ENCODE peak calls at places on chromosomes 13 and 19, in ten cellular contexts. J is fibroblast of lung; V is NCI-H69; I is right cardiac atrium; Z is activated CD4-positive, alpha-beta T cell treated with anti-CD3 and anti-CD28 coated beads, Interleukin-2, amount 50 U/mL, for 48 hours; H is stimulated activated CD4-positive, alpha-beta T cell treated with anti-CD3 and anti-CD28 coated beads, Interleukin-1b, Interleukin-23, amount 100 ng/mL, for 1 hour; N is left ventricle myocardium superior; A is NT2/D1; Y is HFF-Myc; W is sigmoid colon. X is an unnamed sample.

GRCh38 chr19:37961198-37961597 is 54.2 kb downstream of the SIPA1L3 start:
- DNase-seq in J (no peak), Y (no peak), V (no peak), H (no peak), N (no peak), Z (no peak), W (no peak), I (no peak), A (no peak), X (no peak)

GRCh38 chr13:95099541-95099940 is 201.7 kb downstream of the ABCC4 start:
- DNase-seq in I (no peak), A (no peak), Z (no peak), W (no peak), V (no peak), J (peak), N (no peak), Y (no peak), H (no peak), X (no peak)

GRCh38 chr19:49475995-49476880 is 2.2 kb downstream of the FLT3LG start:
- DNase-seq in H (peak), I (peak), N (peak), Z (peak), V (peak), Y (no peak), W (peak), A (no peak), J (no peak), X (peak)

GRCh38 chr13:93225610-93226009 is 997 bp upstream of the GPC6 start:
- DNase-seq in Z (no peak), H (no peak), J (no peak), W (no peak), V (no peak), I (no peak), A (no peak), Y (no peak), N (no peak), X (no peak)

GRCh38 chr19:16268676-16269319 is 55.8 kb upstream of the KLF2 start:
- DNase-seq in W (no peak), H (no peak), Y (no peak), A (no peak), I (no peak), J (no peak), Z (no peak), V (no peak), N (no peak), X (peak)

GRCh38 chr19:16588824-16589577 is 16.8 kb upstream of the SLC35E1 start:
- DNase-seq in Y (no peak), V (peak), I (no peak), W (no peak), A (no peak), Z (no peak), H (no peak), J (no peak), N (peak), X (no peak)

GRCh38 chr19:33724021-33724722 is 72.5 kb upstream of the KCTD15 start:
- DNase-seq in A (no peak), W (no peak), V (peak), I (no peak), J (no peak), Z (no peak), H (no peak), Y (no peak), N (no peak), X (no peak)

GRCh38 chr13:50608357-50608756 is 235.1 kb downstream of the DLEU7 start:
- DNase-seq in H (no peak), I (no peak), W (no peak), A (no peak), Z (no peak), Y (no peak), J (peak), V (peak), N (no peak), X (no peak)

GRCh38 chr19:5809053-5809452 is 4.2 kb downstream of the NRTN start:
- DNase-seq in V (no peak), I (no peak), Y (no peak), A (no peak), Z (no peak), H (no peak), J (no peak), W (no peak), N (no peak), X (no peak)

X was measured in CD8-positive, alpha-beta memory T cell.